ENCODE peak calls at places on chromosomes 2 and 18, in five cellular contexts. T, G, V, I and Z are unnamed samples.

GRCh38 chr2:26454561-26455001 is 23.3 kb downstream of the OTOF start:
- DNase-seq in I (no peak), V (no peak), G (no peak), T (no peak), Z (no peak)

GRCh38 chr2:137947714-137948336 is 16.4 kb upstream of the HNMT start:
- DNase-seq in T (peak; percentile 79), V (peak; percentile 79), I (peak; percentile 81), G (no peak), Z (peak; percentile 32)

GRCh38 chr2:120845281-120845680 is 109.6 kb downstream of the GLI2 start:
- DNase-seq in G (no peak), T (peak; percentile 13), V (no peak), I (no peak), Z (no peak)

GRCh38 chr2:165436559-165436958 is 32.9 kb upstream of the CSRNP3 start:
- DNase-seq in I (no peak), G (no peak), T (no peak), V (no peak), Z (no peak)

GRCh38 chr2:134855709-134856108 is 17.3 kb downstream of the ACMSD start:
- DNase-seq in V (no peak), I (peak; percentile 3), G (no peak), T (no peak), Z (no peak)

GRCh38 chr2:203811491-203812221 is 55.9 kb upstream of the CTLA4 start:
- DNase-seq in I (no peak), G (no peak), V (peak; percentile 60), T (peak; percentile 92), Z (no peak)

GRCh38 chr18:48032876-48033769 is 102.7 kb upstream of the SMAD2 start:
- DNase-seq in I (no peak), T (peak; percentile 53), V (no peak), G (no peak), Z (no peak)

GRCh38 chr18:24170389-24170788 is 31.5 kb downstream of the CABYR start:
- DNase-seq in G (no peak), I (peak; percentile 8), V (peak; percentile 9), T (no peak), Z (no peak)

GRCh38 chr2:118696786-118697465 is 150.5 kb downstream of the EN1 start:
- DNase-seq in I (no peak), V (no peak), T (peak; percentile 1), G (no peak), Z (peak; percentile 15)

GRCh38 chr2:79993144-79993543 is 311.4 kb downstream of the LRRTM1 start:
- DNase-seq in G (no peak), T (no peak), V (no peak), I (no peak), Z (no peak)

GRCh38 chr2:144217853-144218633 is 301.9 kb downstream of the ZEB2 start:
- DNase-seq in T (peak; percentile 35), G (no peak), V (no peak), I (no peak), Z (no peak)

GRCh38 chr2:160417745-160418397 is 75.7 kb downstream of the RBMS1 start:
- DNase-seq in T (peak; percentile 95), I (no peak), G (no peak), V (no peak), Z (no peak)

GRCh38 chr2:158722266-158723105 is 72.6 kb upstream of the DAPL1 start:
- DNase-seq in T (no peak), G (no peak), I (no peak), V (no peak), Z (no peak)

GRCh38 chr18:48202899-48203260 is 206.3 kb downstream of the ZBTB7C start:
- DNase-seq in I (no peak), G (no peak), T (no peak), V (no peak), Z (no peak)

GRCh38 chr2:38434595-38434994 is 57.5 kb upstream of the ATL2 start:
- DNase-seq in G (no peak), T (no peak), V (no peak), I (no peak), Z (no peak)

GRCh38 chr2:12105180-12105579 is 358.7 kb downstream of the LPIN1 start:
- DNase-seq in I (no peak), G (no peak), V (no peak), T (no peak), Z (no peak)

GRCh38 chr18:10536270-10536669 is 10.4 kb downstream of the NAPG start:
- DNase-seq in I (no peak), G (no peak), V (no peak), T (peak; percentile 44), Z (no peak)

GRCh38 chr18:57543560-57543959 is 42.9 kb downstream of the FECH start:
- DNase-seq in I (no peak), V (no peak), T (no peak), G (no peak), Z (no peak)

GRCh38 chr18:76495435-76496199 is 575 bp upstream of the ZNF516 start:
- DNase-seq in T (peak; percentile 65), G (no peak), V (peak; percentile 65), I (no peak), Z (peak; percentile 59)

GRCh38 chr2:97645112-97645699 is 656 bp upstream of the COX5B start:
- DNase-seq in V (no peak), I (peak; percentile 60), T (no peak), G (no peak), Z (peak; percentile 47)

GRCh38 chr2:44708646-44709000 is 232.9 kb upstream of the SIX3 start:
- DNase-seq in V (no peak), G (no peak), T (no peak), I (no peak), Z (no peak)

GRCh38 chr2:213726101-213726500 is 441.8 kb downstream of the SPAG16 start:
- DNase-seq in G (no peak), I (no peak), V (no peak), T (no peak), Z (no peak)

GRCh38 chr2:222608081-222608480 is 47.8 kb downstream of the FARSB start:
- DNase-seq in G (no peak), T (no peak), I (no peak), V (no peak), Z (no peak)

GRCh38 chr2:237500681-237501424 is 13.8 kb downstream of the MLPH start:
- DNase-seq in T (peak; percentile 100), V (no peak), G (no peak), I (peak; percentile 12), Z (peak; percentile 41)

GRCh38 chr2:71347517-71347916 is 15.9 kb downstream of the ZNF638 start:
- DNase-seq in I (no peak), G (no peak), T (peak; percentile 23), V (no peak), Z (no peak)

GRCh38 chr2:67627456-67627855 is 230.3 kb downstream of the ETAA1 start:
- DNase-seq in I (no peak), V (no peak), G (no peak), T (no peak), Z (no peak)

GRCh38 chr2:234269769-234270204 is 219.3 kb downstream of the SPP2 start:
- DNase-seq in V (no peak), I (no peak), G (no peak), T (peak; percentile 71), Z (no peak)
- H3K4me2 ChIP-seq in V (no peak overlapping the region), I (no peak overlapping the region), G (no peak overlapping the region), T (no peak overlapping the region), Z (no peak overlapping the region)

GRCh38 chr2:239528146-239528545 is 127.3 kb upstream of the HDAC4 start:
- DNase-seq in I (no peak), T (no peak), G (no peak), V (no peak), Z (no peak)
- TF ChIP-seq MXI1 in I (no peak), T (no peak), G (no peak), V (no peak), Z (no peak)

DNA sequence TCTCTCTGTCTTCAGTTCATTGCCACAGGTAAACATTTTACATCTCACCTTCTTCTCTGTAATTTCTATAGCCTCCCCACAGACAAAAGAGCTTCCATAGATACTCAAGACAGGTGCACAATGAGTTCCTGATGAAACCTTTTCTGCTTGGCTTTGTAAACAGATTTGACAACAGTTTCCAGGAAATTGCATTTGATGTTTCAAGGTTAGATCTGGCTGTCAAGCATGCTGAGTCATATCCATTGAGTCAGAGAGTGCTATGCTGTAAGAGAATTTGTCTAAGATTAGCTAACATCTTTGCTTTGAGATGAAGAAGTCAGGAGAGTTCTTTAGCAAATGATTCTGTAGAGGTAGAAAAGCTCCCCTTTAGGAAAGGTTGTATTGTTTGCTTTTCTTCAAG is 40.6 kb upstream of the MAP2 start:
- DNase-seq in V (peak; percentile 37), I (no peak), G (no peak), T (peak; percentile 16), Z (no peak)
- H3K4me2 ChIP-seq in V (no peak overlapping the region), I (no peak overlapping the region), G (no peak overlapping the region), T (no peak overlapping the region), Z (peak overlapping the region; percentile 27)

GRCh38 chr2:241897231-241897916 is 27.8 kb downstream of the RTP5 start:
- DNase-seq in G (no peak), I (no peak), V (no peak), T (no peak), Z (peak; percentile 10)
- TF ChIP-seq MXI1 in G (no peak), I (no peak), V (no peak), T (no peak), Z (no peak)

GRCh38 chr2:177331446-177331997 is 61.1 kb upstream of the AGPS start:
- DNase-seq in I (no peak), G (no peak), T (no peak), V (no peak), Z (no peak)
- H3K4me2 ChIP-seq in I (peak overlapping the region; percentile 23), G (no peak overlapping the region), T (peak overlapping the region; percentile 75), V (no peak overlapping the region), Z (no peak overlapping the region)

GRCh38 chr18:36066001-36066400 is 1.4 kb downstream of the RPRD1A start:
- DNase-seq in G (no peak), T (peak; percentile 67), I (peak; percentile 27), V (no peak), Z (no peak)
- TF ChIP-seq MXI1 in G (no peak), T (no peak), I (no peak), V (no peak), Z (no peak)

GRCh38 chr2:69385443-69386151 is 1.4 kb downstream of the GFPT1 start:
- DNase-seq in I (peak; percentile 61), G (no peak), V (no peak), T (peak; percentile 35), Z (no peak)
- H3K4me2 ChIP-seq in I (peak overlapping the region; percentile 98), G (peak overlapping the region; percentile 64), V (peak overlapping the region; percentile 87), T (peak overlapping the region; percentile 97), Z (peak overlapping the region; percentile 87)

GRCh38 chr18:34734048-34734447 is 23.9 kb downstream of the DTNA start:
- DNase-seq in V (peak; percentile 7), G (no peak), T (no peak), I (no peak), Z (no peak)

GRCh38 chr18:34740101-34740500 is 30.0 kb downstream of the DTNA start:
- DNase-seq in G (no peak), I (no peak), V (no peak), T (no peak), Z (no peak)

GRCh38 chr18:34741401-34741800 is 31.3 kb downstream of the DTNA start:
- DNase-seq in I (no peak), V (no peak), T (no peak), G (no peak), Z (no peak)

GRCh38 chr18:34740724-34741123 is 30.6 kb downstream of the DTNA start:
- DNase-seq in T (no peak), G (no peak), I (no peak), V (no peak), Z (no peak)

GRCh38 chr18:34738173-34738894 is 28.2 kb downstream of the DTNA start:
- DNase-seq in G (no peak), T (no peak), I (no peak), V (peak; percentile 39), Z (no peak)
- TF ChIP-seq MXI1 in G (no peak), T (no peak), I (no peak), V (no peak), Z (no peak)